ENCODE peak calls at places on chromosomes 1 and 21, in five cellular contexts. W is NCI-H1417, F is Calu3, A is hepatocyte, N is T-cell. X is an unnamed sample.

GRCh38 chr1:203089651-203090045 is 3.8 kb upstream of the MYOG start:
- DNase-seq in W (no peak), N (no peak), F (no peak), A (no peak), X (no peak)

GRCh38 chr1:11384170-11384554 is 94.8 kb upstream of the DISP3 start:
- DNase-seq in N (no peak), F (no peak), W (no peak), A (no peak), X (no peak)

GRCh38 chr1:94020764-94021579 is 100.0 kb downstream of the ABCA4 start:
- DNase-seq in A (peak), F (no peak), N (no peak), W (no peak), X (no peak)

GRCh38 chr1:41109316-41110263 is 88.1 kb upstream of the SLFNL1 start:
- DNase-seq in N (no peak), W (no peak), A (peak), F (peak), X (no peak)

GRCh38 chr1:70738576-70738975 is 309.0 kb downstream of the PTGER3 start:
- DNase-seq in W (peak), N (no peak), F (no peak), A (no peak), X (no peak)

GRCh38 chr1:61058477-61059245 is 23.7 kb upstream of the NFIA start:
- DNase-seq in N (no peak), A (no peak), F (no peak), W (no peak), X (no peak)

GRCh38 chr1:5109652-5110051 is 455.2 kb downstream of the AJAP1 start:
- DNase-seq in N (no peak), A (no peak), F (no peak), W (peak), X (no peak)

GRCh38 chr1:145985502-145986439 is 10.6 kb downstream of the TXNIP start:
- DNase-seq in A (no peak), F (no peak), N (no peak), W (no peak), X (no peak)

GRCh38 chr21:33075596-33076195 is 5.8 kb downstream of the OLIG1 start:
- DNase-seq in F (peak), W (no peak), N (no peak), A (peak), X (no peak)

GRCh38 chr1:184513966-184514365 is 127.1 kb downstream of the C1orf21 start:
- DNase-seq in W (no peak), A (no peak), F (peak), N (no peak), X (no peak)

GRCh38 chr1:89518116-89518780 is 6.4 kb upstream of the LRRC8B start:
- DNase-seq in N (no peak), A (no peak), F (no peak), W (no peak), X (no peak)

GRCh38 chr1:7207875-7208646 is 422.8 kb downstream of the CAMTA1 start:
- DNase-seq in A (peak), N (no peak), W (peak), F (peak), X (peak)

GRCh38 chr21:33834801-33835500 is 80.7 kb downstream of the ATP5PO start:
- DNase-seq in W (no peak), F (no peak), A (no peak), N (no peak), X (no peak)

GRCh38 chr1:26317612-26318337 is at the start of gene CD52:
- DNase-seq in F (no peak), A (no peak), N (peak), W (no peak), X (no peak)